ENCODE peak calls at places on chromosome 7, in nine cellular contexts. T is neural crest cell; M is NCI-H2081; F is AG04450; O is skeletal muscle cell; E is HAP-1; P is substantia nigra; S is activated CD4-positive, CD25-positive, alpha-beta regulatory T cell; Z is NCI-H82. H is an unnamed sample.
A peak's percentile ranks its signal among the peaks of the same experiment; 100 is the strongest.

GRCh38 chr7:135763261-135763660 is 14.6 kb upstream of the FAM180A start:
- DNase-seq in E (no peak), O (no peak), Z (no peak), F (no peak), S (no peak), T (no peak), M (no peak), P (no peak), H (peak; percentile 9)

GRCh38 chr7:82017334-82017943 is 247.6 kb upstream of the HGF start:
- DNase-seq in P (no peak), O (no peak), T (no peak), E (no peak), F (peak; percentile 13), Z (peak; percentile 45), M (peak; percentile 22), S (no peak), H (peak; percentile 41)

GRCh38 chr7:29987821-29988317 is 1.7 kb downstream of the SCRN1 start:
- DNase-seq in T (no peak), M (peak; percentile 10), F (peak; percentile 52), O (peak; percentile 58), Z (peak; percentile 21), P (no peak), E (peak; percentile 29), S (no peak), H (peak; percentile 78)

GRCh38 chr7:138752568-138753518 is 45.0 kb upstream of the TMEM213 start:
- DNase-seq in M (peak; percentile 48), T (no peak), F (no peak), O (no peak), P (no peak), E (peak; percentile 29), S (peak; percentile 57), Z (no peak), H (peak; percentile 62)

GRCh38 chr7:77258014-77258413 is 58.4 kb upstream of the FGL2 start:
- DNase-seq in F (peak; percentile 55), S (no peak), P (no peak), M (no peak), T (no peak), Z (peak; percentile 91), O (peak; percentile 46), E (no peak), H (peak; percentile 35)

GRCh38 chr7:116929021-116929420 is 24.3 kb upstream of the ST7 start:
- DNase-seq in Z (no peak), S (no peak), T (no peak), P (no peak), E (no peak), M (no peak), O (no peak), F (no peak), H (no peak)

GRCh38 chr7:157502701-157503111 is 165.9 kb downstream of the DNAJB6 start:
- DNase-seq in M (no peak), T (no peak), P (no peak), F (no peak), S (peak; percentile 20), Z (no peak), O (no peak), E (no peak), H (no peak)

GRCh38 chr7:28346972-28347371 is 65.3 kb upstream of the CREB5 start:
- DNase-seq in Z (no peak), O (no peak), S (no peak), P (no peak), T (no peak), E (no peak), M (no peak), F (no peak), H (no peak)

GRCh38 chr7:47047384-47047783 is 534.5 kb downstream of the TNS3 start:
- DNase-seq in E (no peak), F (no peak), P (no peak), Z (no peak), S (no peak), O (no peak), M (no peak), T (no peak), H (no peak)

GRCh38 chr7:95723583-95724180 is 48.7 kb upstream of the DYNC1I1 start:
- DNase-seq in O (peak; percentile 5), T (peak; percentile 23), Z (peak; percentile 78), E (peak; percentile 67), S (no peak), P (no peak), M (peak; percentile 81), F (no peak), H (peak; percentile 57)

H was measured in bronchial epithelial cell.